ENCODE peak calls at places on chromosomes 12 and 14, in six cellular contexts. B is GM23248, J is mammary epithelial cell, W is neuronal stem cell, E is mesendoderm, G is neural progenitor cell. N is an unnamed sample.

GRCh38 chr14:87816421-87816820 is 176.6 kb downstream of the GALC start:
- DNase-seq in B (no peak), J (no peak), W (no peak), E (no peak), G (no peak), N (no peak)

GRCh38 chr14:29925106-29925722 is 2.4 kb downstream of the PRKD1 start:
- DNase-seq in B (peak), J (no peak), W (no peak), E (peak), G (peak), N (peak)

GRCh38 chr14:96121660-96122395 is 82.7 kb downstream of the C14orf132 start:
- DNase-seq in B (peak), J (peak), W (no peak), E (no peak), G (no peak), N (peak)

GRCh38 chr12:32115404-32116104 is 8.9 kb downstream of the BICD1 start:
- DNase-seq in B (peak), J (peak), W (no peak), E (no peak), G (no peak), N (peak)

GRCh38 chr12:85138833-85139232 is 102.7 kb downstream of the LRRIQ1 start:
- DNase-seq in B (peak), J (peak), W (no peak), E (no peak), G (no peak), N (no peak)

GRCh38 chr12:3171195-3171591 is 94.0 kb downstream of the TSPAN9 start:
- DNase-seq in B (no peak), J (no peak), W (no peak), E (peak), G (no peak), N (peak)

GRCh38 chr14:49622022-49622607 is 1.5 kb downstream of the MGAT2 start:
- DNase-seq in B (peak), J (no peak), W (no peak), E (no peak), G (no peak), N (no peak)

GRCh38 chr12:75526655-75527511 is 15.5 kb upstream of the KRR1 start:
- DNase-seq in B (peak), J (peak), W (peak), E (peak), G (peak), N (peak)

GRCh38 chr12:124993568-124994434 is at the start of gene BRI3BP:
- DNase-seq in B (peak), J (peak), W (peak), E (peak), G (peak), N (peak)

GRCh38 chr14:74505831-74506230 is 12.3 kb downstream of the ISCA2 start:
- DNase-seq in B (no peak), J (no peak), W (no peak), E (no peak), G (no peak), N (no peak)

GRCh38 chr14:75196468-75196867 is 20.1 kb upstream of the TMED10 start:
- DNase-seq in B (no peak), J (no peak), W (no peak), E (no peak), G (no peak), N (no peak)

GRCh38 chr12:89950421-89950820 is 241.8 kb upstream of the ATP2B1 start:
- DNase-seq in B (no peak), J (no peak), W (no peak), E (no peak), G (no peak), N (no peak)
- H3K9ac ChIP-seq in B (peak), J (peak), W (no peak), E (no peak), G (no peak), N (no peak)

DNA sequence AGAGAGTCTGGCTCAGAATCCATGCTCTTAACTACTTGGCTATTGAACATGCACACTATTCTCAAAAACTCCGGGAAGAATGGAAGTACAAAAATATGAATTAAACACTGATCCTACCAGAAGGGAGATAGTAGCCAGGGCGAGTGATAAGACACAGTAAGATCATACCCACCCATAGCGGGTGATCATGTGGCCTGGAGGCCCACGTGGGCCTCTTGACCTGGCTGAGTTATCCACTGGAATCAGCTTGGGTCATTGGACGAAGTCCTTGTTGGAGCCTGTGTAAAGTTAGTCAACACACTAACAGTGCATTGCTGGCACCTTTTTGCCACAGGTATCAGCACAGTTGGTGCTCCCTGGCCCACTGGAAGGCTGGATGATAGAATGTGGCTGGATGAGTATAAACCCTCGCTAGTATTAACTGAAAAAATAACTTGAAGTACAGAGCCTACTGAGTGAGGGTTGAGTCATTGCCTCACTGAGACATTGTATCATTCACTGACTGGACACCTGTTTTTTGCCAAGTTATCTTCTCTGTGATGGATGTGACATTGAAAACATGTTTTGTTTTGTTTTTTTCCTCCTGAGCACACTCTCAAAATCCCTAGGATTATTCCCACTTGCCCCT is 149.3 kb upstream of the FUT8 start:
- DNase-seq in B (peak), J (no peak), W (no peak), E (no peak), G (no peak), N (peak)
- H3K9ac ChIP-seq in B (no peak), J (no peak), W (no peak), E (no peak), G (no peak), N (no peak)

GRCh38 chr12:1553987-1554982 is 40.1 kb downstream of the FBXL14 start:
- DNase-seq in B (no peak), J (no peak), W (no peak), E (no peak), G (no peak), N (no peak)

GRCh38 chr12:1552978-1553471 is 41.4 kb downstream of the FBXL14 start:
- DNase-seq in B (peak), J (no peak), W (no peak), E (no peak), G (no peak), N (no peak)

GRCh38 chr12:1552171-1552570 is 42.2 kb downstream of the FBXL14 start:
- DNase-seq in B (peak), J (peak), W (no peak), E (no peak), G (no peak), N (no peak)

GRCh38 chr12:1551496-1551895 is 42.9 kb downstream of the FBXL14 start:
- DNase-seq in B (no peak), J (no peak), W (no peak), E (no peak), G (no peak), N (no peak)

DNA sequence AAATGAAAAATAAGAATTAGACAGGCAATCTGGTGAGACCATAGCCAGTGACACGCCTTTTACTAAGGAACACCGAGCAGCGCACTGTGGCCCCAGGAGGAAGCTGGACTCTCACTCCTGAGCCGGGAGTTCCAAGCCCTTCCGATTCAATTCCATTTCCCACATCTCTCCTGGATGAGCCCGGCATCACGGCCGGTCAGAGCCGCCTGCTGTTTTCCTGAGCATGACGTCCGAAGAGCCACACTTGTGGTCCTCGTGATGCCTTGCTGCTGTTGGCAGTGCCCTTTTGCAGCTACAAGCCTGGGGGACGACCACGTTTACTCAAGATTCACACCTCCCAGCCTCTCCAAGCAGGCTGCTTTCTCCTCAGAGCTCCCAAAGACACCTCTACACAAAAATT is 40.8 kb downstream of the FBXL14 start:
- DNase-seq in B (no peak), J (no peak), W (no peak), E (no peak), G (no peak), N (no peak)
- H3K9ac ChIP-seq in B (peak), J (no peak), W (no peak), E (no peak), G (no peak), N (no peak)

DNA sequence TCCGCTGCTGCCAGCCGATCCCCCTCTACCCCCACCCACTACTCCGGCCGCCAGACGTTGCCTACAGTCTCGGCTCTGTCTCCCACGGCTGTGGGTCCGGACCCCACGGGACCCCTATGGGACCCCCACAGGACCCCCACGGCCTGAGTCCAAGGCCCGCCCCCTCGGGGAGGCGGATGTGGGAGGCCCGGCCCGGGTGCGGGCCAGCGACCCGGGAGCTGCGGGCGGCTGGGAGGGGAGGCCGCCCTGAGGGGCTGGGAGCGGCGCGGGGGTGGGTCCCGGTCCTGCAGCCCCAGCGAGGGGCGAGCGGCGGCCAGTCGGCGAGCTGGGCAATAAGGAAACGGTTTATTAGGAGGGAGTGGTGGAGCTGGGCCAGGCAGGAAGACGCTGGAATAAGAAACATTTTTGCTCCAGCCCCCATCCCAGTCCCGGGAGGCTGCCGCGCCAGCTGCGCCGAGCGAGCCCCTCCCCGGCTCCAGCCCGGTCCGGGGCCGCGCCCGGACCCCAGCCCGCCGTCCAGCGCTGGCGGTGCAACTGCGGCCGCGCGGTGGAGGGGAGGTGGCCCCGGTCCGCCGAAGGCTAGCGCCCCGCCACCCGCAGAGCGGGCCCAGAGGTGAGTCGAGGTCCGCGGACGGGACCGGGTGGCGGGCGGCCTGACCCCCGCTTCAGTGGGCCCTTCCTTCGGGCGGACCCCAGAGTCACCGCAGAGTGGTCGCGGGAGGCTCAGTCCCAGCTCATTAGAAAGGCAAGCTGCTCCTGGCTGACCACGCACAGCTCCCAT is at the start of gene ACVRL1:
- DNase-seq in B (peak), J (no peak), W (no peak), E (no peak), G (peak), N (peak)
- H3K9ac ChIP-seq in B (peak), J (no peak), W (no peak), E (peak), G (no peak), N (peak)

GRCh38 chr14:24136684-24137528 is 912 bp downstream of the PSME1 start:
- DNase-seq in B (no peak), J (no peak), W (no peak), E (no peak), G (no peak), N (no peak)

GRCh38 chr14:24135834-24136683 is at the start of gene PSME1:
- DNase-seq in B (peak), J (peak), W (peak), E (peak), G (peak), N (peak)

GRCh38 chr14:24139272-24139934 is 2.0 kb downstream of the EMC9 start:
- DNase-seq in B (no peak), J (no peak), W (no peak), E (no peak), G (no peak), N (no peak)

GRCh38 chr14:24137529-24138395 is 1.8 kb downstream of the PSME1 start:
- DNase-seq in B (no peak), J (no peak), W (no peak), E (no peak), G (no peak), N (no peak)

DNA sequence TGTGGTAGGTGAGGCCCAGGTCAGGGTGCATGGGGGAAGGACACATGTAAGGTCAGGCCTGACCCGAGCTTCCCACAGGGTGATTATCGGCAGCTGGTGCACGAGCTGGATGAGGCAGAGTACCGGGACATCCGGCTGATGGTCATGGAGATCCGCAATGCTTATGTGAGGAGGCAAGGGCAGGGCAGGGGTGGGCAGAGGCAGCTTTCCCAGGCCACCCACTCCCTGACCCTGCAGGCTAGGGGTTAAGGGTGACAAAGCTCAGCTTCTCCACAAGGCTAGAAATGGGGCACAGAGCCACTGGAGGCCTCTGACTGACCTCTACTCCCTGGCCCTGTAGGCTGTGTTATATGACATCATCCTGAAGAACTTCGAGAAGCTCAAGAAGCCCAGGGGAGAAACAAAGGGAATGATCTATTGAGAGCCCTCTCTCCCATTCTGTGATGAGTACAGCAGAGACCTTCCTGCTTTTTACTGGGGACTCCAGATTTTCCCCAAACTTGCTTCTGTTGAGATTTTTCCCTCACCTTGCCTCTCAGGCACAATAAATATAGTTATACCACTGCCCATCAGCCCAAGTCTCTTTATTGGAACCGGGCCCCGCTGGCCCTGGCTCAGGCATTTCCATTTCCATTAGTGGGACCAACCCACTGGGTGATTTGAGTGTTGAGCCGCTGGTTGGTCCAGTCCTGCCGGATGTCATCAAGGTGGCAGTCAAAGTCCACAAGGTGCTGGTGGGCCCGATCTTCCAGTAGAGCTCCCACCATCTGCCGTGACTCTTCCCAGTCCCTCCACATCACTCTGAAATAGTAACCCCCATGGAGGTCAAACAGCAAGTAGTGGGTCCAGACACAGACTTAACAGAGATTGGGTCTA is 2.6 kb downstream of the PSME1 start:
- DNase-seq in B (no peak), J (no peak), W (no peak), E (no peak), G (no peak), N (no peak)
- H3K9ac ChIP-seq in B (no peak), J (no peak), W (no peak), E (no peak), G (no peak), N (no peak)

N was measured in fibroblast of lung.